ENCODE peak calls at places on chromosome 6, in five cellular contexts. One of them, this sample, is unnamed.
A peak's percentile ranks its signal among the peaks of the same experiment; 100 is the strongest.

GRCh38 chr6:33018904-33019303 is 9.5 kb upstream of the HLA-DOA start:
- DNase-seq in erythroblast: peak; percentile 17
- DNase-seq in head of caudate nucleus: peak; percentile 36
- DNase-seq in NCI-H1417: no peak
- DNase-seq in fibroblast of the conjunctiva: no peak
- DNase-seq in this sample: no peak

GRCh38 chr6:40623178-40623577 is 36.0 kb upstream of the LRFN2 start:
- DNase-seq in erythroblast: no peak
- DNase-seq in NCI-H1417: no peak
- DNase-seq in head of caudate nucleus: no peak
- DNase-seq in fibroblast of the conjunctiva: no peak
- DNase-seq in this sample: no peak

GRCh38 chr6:158047120-158047518 is 65.5 kb downstream of the SYNJ2 start:
- DNase-seq in fibroblast of the conjunctiva: no peak
- DNase-seq in head of caudate nucleus: no peak
- DNase-seq in NCI-H1417: no peak
- DNase-seq in erythroblast: peak; percentile 28
- DNase-seq in this sample: no peak

GRCh38 chr6:43842964-43843645 is 73.1 kb downstream of the VEGFA start:
- DNase-seq in head of caudate nucleus: no peak
- DNase-seq in NCI-H1417: no peak
- DNase-seq in erythroblast: peak; percentile 66
- DNase-seq in fibroblast of the conjunctiva: no peak
- DNase-seq in this sample: no peak

GRCh38 chr6:45930419-45931059 is 85.1 kb downstream of the CLIC5 start:
- DNase-seq in NCI-H1417: peak; percentile 52
- DNase-seq in fibroblast of the conjunctiva: peak; percentile 47
- DNase-seq in erythroblast: peak; percentile 71
- DNase-seq in head of caudate nucleus: peak; percentile 52
- DNase-seq in this sample: peak; percentile 61

GRCh38 chr6:127513425-127513824 is 5.7 kb downstream of the MTCL3 start:
- DNase-seq in erythroblast: no peak
- DNase-seq in fibroblast of the conjunctiva: no peak
- DNase-seq in head of caudate nucleus: no peak
- DNase-seq in NCI-H1417: no peak
- DNase-seq in this sample: no peak

GRCh38 chr6:119241124-119241491 is 108.5 kb downstream of the MAN1A1 start:
- DNase-seq in erythroblast: peak; percentile 20
- DNase-seq in NCI-H1417: no peak
- DNase-seq in fibroblast of the conjunctiva: peak; percentile 60
- DNase-seq in head of caudate nucleus: no peak
- DNase-seq in this sample: no peak

GRCh38 chr6:113500221-113500620 is 356.9 kb upstream of the MARCKS start:
- DNase-seq in NCI-H1417: no peak
- DNase-seq in fibroblast of the conjunctiva: no peak
- DNase-seq in erythroblast: no peak
- DNase-seq in head of caudate nucleus: no peak
- DNase-seq in this sample: no peak

GRCh38 chr6:158686791-158687381 is 37.0 kb downstream of the SYTL3 start:
- DNase-seq in fibroblast of the conjunctiva: no peak
- DNase-seq in erythroblast: no peak
- DNase-seq in NCI-H1417: no peak
- DNase-seq in head of caudate nucleus: no peak
- DNase-seq in this sample: no peak

GRCh38 chr6:7048859-7049258 is 58.9 kb upstream of the RREB1 start:
- DNase-seq in erythroblast: no peak
- DNase-seq in fibroblast of the conjunctiva: no peak
- DNase-seq in NCI-H1417: no peak
- DNase-seq in head of caudate nucleus: no peak
- DNase-seq in this sample: no peak

GRCh38 chr6:105424177-105424783 is 21.4 kb upstream of the PREP start:
- DNase-seq in head of caudate nucleus: no peak
- DNase-seq in NCI-H1417: peak; percentile 70
- DNase-seq in erythroblast: peak; percentile 80
- DNase-seq in fibroblast of the conjunctiva: no peak
- DNase-seq in this sample: peak; percentile 10

GRCh38 chr6:32108094-32108627 is 977 bp downstream of the TNXB start:
- DNase-seq in NCI-H1417: no peak
- DNase-seq in head of caudate nucleus: no peak
- DNase-seq in fibroblast of the conjunctiva: peak; percentile 56
- DNase-seq in erythroblast: peak; percentile 53
- DNase-seq in this sample: no peak

GRCh38 chr6:45724511-45724910 is 291.1 kb downstream of the CLIC5 start:
- DNase-seq in NCI-H1417: no peak
- DNase-seq in fibroblast of the conjunctiva: peak; percentile 45
- DNase-seq in head of caudate nucleus: no peak
- DNase-seq in erythroblast: no peak
- DNase-seq in this sample: no peak

GRCh38 chr6:158649289-158650143 is at the start of gene SYTL3:
- DNase-seq in erythroblast: no peak
- DNase-seq in NCI-H1417: peak; percentile 89
- DNase-seq in head of caudate nucleus: no peak
- DNase-seq in fibroblast of the conjunctiva: no peak
- DNase-seq in this sample: no peak

GRCh38 chr6:53771780-53772624 is 22.8 kb upstream of the LRRC1 start:
- DNase-seq in head of caudate nucleus: no peak
- DNase-seq in fibroblast of the conjunctiva: no peak
- DNase-seq in NCI-H1417: no peak
- DNase-seq in erythroblast: no peak
- DNase-seq in this sample: no peak

GRCh38 chr6:32794510-32794909 is 22.3 kb downstream of the HLA-DOB start:
- DNase-seq in head of caudate nucleus: no peak
- DNase-seq in fibroblast of the conjunctiva: no peak
- DNase-seq in erythroblast: no peak
- DNase-seq in NCI-H1417: no peak
- DNase-seq in this sample: no peak

GRCh38 chr6:112231609-112232060 is 22.7 kb downstream of the LAMA4 start:
- DNase-seq in erythroblast: no peak
- DNase-seq in head of caudate nucleus: no peak
- DNase-seq in NCI-H1417: peak; percentile 55
- DNase-seq in fibroblast of the conjunctiva: no peak
- DNase-seq in this sample: no peak

GRCh38 chr6:166277892-166278578 is 30.2 kb downstream of the PRR18 start:
- DNase-seq in erythroblast: no peak
- DNase-seq in NCI-H1417: no peak
- DNase-seq in fibroblast of the conjunctiva: no peak
- DNase-seq in head of caudate nucleus: no peak
- DNase-seq in this sample: no peak

GRCh38 chr6:151974061-151974617 is 166.7 kb downstream of the ESR1 start:
- DNase-seq in fibroblast of the conjunctiva: no peak
- DNase-seq in NCI-H1417: no peak
- DNase-seq in erythroblast: no peak
- DNase-seq in head of caudate nucleus: no peak
- DNase-seq in this sample: no peak

GRCh38 chr6:149213829-149214228 is 103.7 kb upstream of the TAB2 start:
- DNase-seq in fibroblast of the conjunctiva: no peak
- DNase-seq in NCI-H1417: no peak
- DNase-seq in erythroblast: no peak
- DNase-seq in head of caudate nucleus: no peak
- DNase-seq in this sample: no peak

GRCh38 chr6:53888931-53889330 is 94.1 kb downstream of the LRRC1 start:
- DNase-seq in head of caudate nucleus: no peak
- DNase-seq in NCI-H1417: no peak
- DNase-seq in erythroblast: no peak
- DNase-seq in fibroblast of the conjunctiva: no peak
- DNase-seq in this sample: no peak

GRCh38 chr6:111759413-111759835 is 113.8 kb downstream of the FYN start:
- DNase-seq in fibroblast of the conjunctiva: no peak
- DNase-seq in head of caudate nucleus: no peak
- DNase-seq in erythroblast: no peak
- DNase-seq in NCI-H1417: no peak
- DNase-seq in this sample: no peak

GRCh38 chr6:5905431-5906339 is 101.0 kb downstream of the NRN1 start:
- DNase-seq in head of caudate nucleus: no peak
- DNase-seq in fibroblast of the conjunctiva: peak; percentile 76
- DNase-seq in NCI-H1417: no peak
- DNase-seq in erythroblast: peak; percentile 5
- DNase-seq in this sample: no peak

GRCh38 chr6:5898102-5898501 is 108.6 kb downstream of the NRN1 start:
- DNase-seq in erythroblast: no peak
- DNase-seq in NCI-H1417: no peak
- DNase-seq in fibroblast of the conjunctiva: no peak
- DNase-seq in head of caudate nucleus: no peak
- DNase-seq in this sample: no peak

GRCh38 chr6:155201461-155202226 is 62.2 kb upstream of the CLDN20 start:
- DNase-seq in head of caudate nucleus: no peak
- DNase-seq in erythroblast: no peak
- DNase-seq in fibroblast of the conjunctiva: peak; percentile 29
- DNase-seq in NCI-H1417: no peak
- DNase-seq in this sample: peak; percentile 92

GRCh38 chr6:24257282-24257681 is 100.6 kb downstream of the DCDC2 start:
- DNase-seq in NCI-H1417: peak; percentile 88
- DNase-seq in erythroblast: no peak
- DNase-seq in fibroblast of the conjunctiva: no peak
- DNase-seq in head of caudate nucleus: no peak
- DNase-seq in this sample: no peak

GRCh38 chr6:31792741-31793140 is 2.8 kb downstream of the VARS1 start:
- DNase-seq in erythroblast: no peak
- DNase-seq in head of caudate nucleus: no peak
- DNase-seq in fibroblast of the conjunctiva: no peak
- DNase-seq in NCI-H1417: no peak
- DNase-seq in this sample: no peak

GRCh38 chr6:155186052-155186658 is 77.7 kb upstream of the CLDN20 start:
- DNase-seq in head of caudate nucleus: no peak
- DNase-seq in NCI-H1417: no peak
- DNase-seq in erythroblast: no peak
- DNase-seq in fibroblast of the conjunctiva: no peak
- DNase-seq in this sample: no peak

GRCh38 chr6:101281266-101281665 is 112.2 kb upstream of the GRIK2 start:
- DNase-seq in head of caudate nucleus: no peak
- DNase-seq in fibroblast of the conjunctiva: no peak
- DNase-seq in NCI-H1417: no peak
- DNase-seq in erythroblast: no peak
- DNase-seq in this sample: no peak

GRCh38 chr6:169931223-169931760 is 179.9 kb downstream of the ERMARD start:
- DNase-seq in head of caudate nucleus: no peak
- DNase-seq in NCI-H1417: no peak
- DNase-seq in fibroblast of the conjunctiva: no peak
- DNase-seq in erythroblast: no peak
- DNase-seq in this sample: no peak

GRCh38 chr6:44657201-44657824 is 269.8 kb downstream of the CDC5L start:
- DNase-seq in head of caudate nucleus: no peak
- DNase-seq in erythroblast: no peak
- DNase-seq in NCI-H1417: no peak
- DNase-seq in fibroblast of the conjunctiva: no peak
- DNase-seq in this sample: no peak

GRCh38 chr6:21984551-21984950 is 312.3 kb downstream of the PRL start:
- DNase-seq in fibroblast of the conjunctiva: no peak
- DNase-seq in NCI-H1417: no peak
- DNase-seq in erythroblast: no peak
- DNase-seq in head of caudate nucleus: no peak
- DNase-seq in this sample: no peak

GRCh38 chr6:7250812-7251211 is 62.2 kb downstream of the SSR1 start:
- DNase-seq in NCI-H1417: no peak
- DNase-seq in fibroblast of the conjunctiva: no peak
- DNase-seq in head of caudate nucleus: no peak
- DNase-seq in erythroblast: no peak
- DNase-seq in this sample: no peak

GRCh38 chr6:160042788-160043301 is 74.0 kb downstream of the IGF2R start:
- DNase-seq in head of caudate nucleus: no peak
- DNase-seq in erythroblast: no peak
- DNase-seq in NCI-H1417: no peak
- DNase-seq in fibroblast of the conjunctiva: peak; percentile 17
- DNase-seq in this sample: no peak

GRCh38 chr6:5302220-5302946 is 41.1 kb downstream of the FARS2 start:
- DNase-seq in fibroblast of the conjunctiva: no peak
- DNase-seq in head of caudate nucleus: no peak
- DNase-seq in erythroblast: peak; percentile 64
- DNase-seq in NCI-H1417: no peak
- DNase-seq in this sample: no peak

This sample was measured in NCI-H2227 treated with DMSO at 0.1 percent for 48 hours.